ENCODE peak calls at places on chromosomes 16 and 17, in ten cellular contexts. U is dorsolateral prefrontal cortex, D is mesothelial cell of epicardium, K is tibial artery, S is astrocyte, X is IMR-90, N is BE2C, I is hepatocyte, P is endodermal cell, F is breast epithelium. O is an unnamed sample.

GRCh38 chr17:47875011-47875471 is 21.0 kb upstream of the SP2 start:
- DNase-seq in U (no peak), D (no peak), K (no peak), S (no peak), X (no peak), N (no peak), I (no peak), P (no peak), F (no peak), O (no peak)

GRCh38 chr16:82888616-82889015 is 261.8 kb downstream of the CDH13 start:
- DNase-seq in U (no peak), D (no peak), K (no peak), S (peak; percentile 80), X (peak; percentile 95), N (no peak), I (peak; percentile 58), P (no peak), F (no peak), O (peak; percentile 82)

GRCh38 chr16:78563905-78564304 is 464.5 kb downstream of the WWOX start:
- DNase-seq in U (no peak), D (no peak), K (no peak), S (no peak), X (no peak), N (no peak), I (no peak), P (no peak), F (no peak), O (peak; percentile 4)

GRCh38 chr16:84658690-84659089 is 10.4 kb downstream of the KLHL36 start:
- DNase-seq in U (no peak), D (no peak), K (no peak), S (no peak), X (no peak), N (no peak), I (no peak), P (no peak), F (no peak), O (no peak)

GRCh38 chr17:20066253-20066652 is 57.1 kb downstream of the SPECC1 start:
- DNase-seq in U (peak; percentile 58), D (no peak), K (peak; percentile 57), S (peak; percentile 93), X (peak; percentile 80), N (no peak), I (peak; percentile 23), P (no peak), F (peak; percentile 52), O (peak; percentile 95)

GRCh38 chr16:57087003-57087402 is 5.4 kb upstream of the CPNE2 start:
- DNase-seq in U (no peak), D (no peak), K (no peak), S (no peak), X (no peak), N (no peak), I (no peak), P (no peak), F (no peak), O (no peak)

GRCh38 chr16:81443688-81444447 is 740 bp upstream of the CMIP start:
- DNase-seq in U (no peak), D (no peak), K (no peak), S (no peak), X (no peak), N (no peak), I (no peak), P (peak; percentile 71), F (no peak), O (no peak)

GRCh38 chr17:73640691-73641090 is 3.6 kb downstream of the SDK2 start:
- DNase-seq in U (no peak), D (no peak), K (no peak), S (no peak), X (no peak), N (no peak), I (no peak), P (peak; percentile 38), F (no peak), O (no peak)

GRCh38 chr16:48432136-48432535 is 46.9 kb upstream of the SIAH1 start:
- DNase-seq in U (no peak), D (no peak), K (no peak), S (no peak), X (no peak), N (no peak), I (no peak), P (no peak), F (no peak), O (no peak)

GRCh38 chr16:81371106-81371505 is 56.3 kb downstream of the GAN start:
- DNase-seq in U (no peak), D (no peak), K (no peak), S (no peak), X (no peak), N (no peak), I (no peak), P (no peak), F (no peak), O (no peak)

GRCh38 chr17:48486557-48486956 is 44.3 kb downstream of the HOXB1 start:
- DNase-seq in U (no peak), D (no peak), K (no peak), S (peak; percentile 100), X (peak; percentile 100), N (no peak), I (peak; percentile 72), P (peak; percentile 68), F (no peak), O (peak; percentile 100)

GRCh38 chr17:45093444-45094110 is 32.5 kb downstream of the NMT1 start:
- DNase-seq in U (no peak), D (no peak), K (peak; percentile 56), S (peak; percentile 52), X (no peak), N (no peak), I (no peak), P (no peak), F (peak; percentile 75), O (no peak)

GRCh38 chr17:58527949-58528348 is 13.5 kb upstream of the MTMR4 start:
- DNase-seq in U (peak; percentile 89), D (no peak), K (no peak), S (peak; percentile 77), X (peak; percentile 46), N (no peak), I (no peak), P (peak; percentile 74), F (no peak), O (peak; percentile 82)

DNA sequence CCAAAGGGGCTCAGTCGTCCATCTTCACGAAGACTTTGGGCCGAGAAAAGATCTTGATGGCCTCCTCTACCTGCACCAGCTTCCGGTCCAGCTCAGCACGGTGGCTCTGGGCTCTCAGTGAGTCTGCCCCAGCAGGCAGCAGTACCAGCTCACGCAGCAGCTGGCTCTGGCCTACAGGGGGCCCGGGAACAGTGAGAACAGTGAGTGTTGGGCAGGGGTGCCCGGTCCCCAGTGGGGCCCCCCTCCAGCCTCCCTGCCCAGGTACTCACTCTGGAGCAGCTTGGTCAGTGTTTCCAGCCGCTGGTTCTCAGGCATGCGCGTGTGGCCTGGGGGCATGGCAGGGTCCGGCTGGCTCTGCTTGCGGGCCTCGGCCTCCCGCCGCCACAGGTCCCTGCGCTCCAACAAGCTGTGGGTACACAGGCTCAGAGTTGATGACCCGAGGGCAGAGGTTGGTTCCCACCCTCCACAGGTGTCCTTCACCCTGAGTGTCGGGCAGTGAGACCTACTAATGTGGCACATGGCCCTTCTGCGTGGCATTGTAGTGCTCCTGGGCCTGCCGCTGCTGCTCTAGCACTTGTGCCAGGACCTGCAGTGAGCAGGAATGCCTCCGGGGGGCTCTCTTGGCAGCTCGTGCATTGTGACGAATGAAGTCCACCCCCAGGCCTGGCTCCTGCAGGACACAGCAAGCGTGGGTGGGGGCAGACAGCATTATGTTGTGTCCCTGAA is 2.6 kb downstream of the PARD6A start:
- DNase-seq in U (peak; percentile 54), D (no peak), K (no peak), S (no peak), X (no peak), N (peak; percentile 68), I (no peak), P (peak; percentile 89), F (no peak), O (no peak)
- TF ChIP-seq CTCF in U (no peak), D (no peak), K (no peak), S (peak; percentile 15), X (peak; percentile 35), N (peak; percentile 37), I (no peak), P (peak; percentile 69), F (no peak), O (peak; percentile 34)

DNA sequence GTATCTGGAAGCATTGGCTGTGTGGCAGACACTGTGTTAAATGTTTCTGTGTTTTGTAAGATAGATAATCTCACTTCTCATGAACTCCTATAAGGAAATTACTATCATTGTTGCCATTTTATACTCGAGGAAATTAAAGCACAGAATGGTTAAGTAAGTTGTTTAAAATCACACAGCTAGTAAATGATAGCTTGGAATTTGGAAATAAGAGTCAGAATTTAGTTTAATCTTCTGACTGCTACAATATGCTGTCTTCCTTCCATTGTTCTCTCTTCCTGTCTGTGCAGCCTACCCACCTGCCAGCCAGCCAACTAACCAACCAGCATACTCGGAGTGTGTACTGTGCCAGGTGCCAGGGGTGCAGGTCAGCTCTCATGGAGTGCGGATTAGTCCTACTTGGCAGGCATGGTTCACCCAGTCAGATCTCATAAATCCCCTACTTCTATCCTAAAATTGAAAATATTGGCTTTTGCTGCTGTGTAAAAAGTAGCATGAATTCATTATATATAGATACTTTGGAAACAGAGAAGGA is 79.9 kb upstream of the LGALS9 start:
- DNase-seq in U (no peak), D (no peak), K (no peak), S (no peak), X (no peak), N (no peak), I (no peak), P (no peak), F (no peak), O (no peak)
- TF ChIP-seq CTCF in U (no peak), D (no peak), K (no peak), S (no peak), X (no peak), N (no peak), I (no peak), P (no peak), F (no peak), O (no peak)

DNA sequence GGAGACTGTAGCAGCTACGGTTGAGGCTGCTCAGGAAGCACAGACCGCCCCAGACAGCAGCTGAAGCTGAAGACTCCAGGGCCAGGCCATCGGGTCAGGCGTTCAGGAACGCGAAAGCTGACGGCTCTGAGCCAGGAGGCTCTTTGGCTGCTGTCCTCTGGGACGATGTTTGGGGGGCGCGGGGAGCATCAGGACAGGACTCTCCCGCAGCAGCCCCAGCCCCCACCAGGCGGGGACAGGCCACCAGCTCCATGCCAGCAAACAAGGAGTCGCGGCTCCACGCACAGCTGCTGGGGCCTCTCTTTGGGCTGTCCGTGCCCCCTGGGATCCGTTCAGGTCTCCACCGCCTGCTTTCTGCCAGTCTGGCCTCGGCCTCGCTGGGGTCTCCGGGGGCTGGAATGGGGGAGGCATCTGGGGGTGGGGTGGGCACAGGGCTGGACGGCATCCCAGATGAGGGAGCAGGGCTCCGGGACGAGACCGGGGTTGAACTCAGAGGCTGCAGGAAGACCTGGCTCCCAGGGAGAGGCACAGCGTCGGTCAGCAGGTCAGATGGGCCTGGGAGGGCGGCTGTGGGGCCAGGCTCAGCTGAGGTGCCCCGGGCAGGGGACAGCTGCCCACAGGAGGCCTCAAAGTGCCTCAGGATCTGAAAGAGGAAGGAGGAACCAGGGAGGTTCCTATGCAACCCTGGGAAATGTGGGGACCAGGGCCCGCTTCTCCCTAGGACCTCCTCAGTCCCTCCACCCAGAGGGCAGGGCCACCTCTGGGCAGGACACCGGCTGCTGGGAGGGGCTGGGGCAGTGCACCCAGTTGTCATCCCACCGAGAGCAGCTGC is 6.3 kb upstream of the CEP131 start:
- DNase-seq in U (no peak), D (no peak), K (no peak), S (no peak), X (no peak), N (no peak), I (no peak), P (no peak), F (no peak), O (no peak)
- TF ChIP-seq CTCF in U (no peak), D (no peak), K (no peak), S (no peak), X (no peak), N (no peak), I (no peak), P (no peak), F (no peak), O (no peak)

GRCh38 chr16:87849419-87850008 is 19.8 kb downstream of the SLC7A5 start:
- DNase-seq in U (no peak), D (no peak), K (no peak), S (no peak), X (no peak), N (no peak), I (no peak), P (no peak), F (no peak), O (no peak)
- TF ChIP-seq CTCF in U (no peak), D (no peak), K (no peak), S (no peak), X (no peak), N (no peak), I (no peak), P (no peak), F (no peak), O (no peak)

O was measured in fibroblast of lung.